ENCODE peak calls at places on chromosomes 16 and 17, in seven cellular contexts. V is osteoblast, A is A549, H is IMR-90, W is astrocyte, Q is WTC11, K is ovary. G is an unnamed sample.

GRCh38 chr17:4161179-4161559 is 18.2 kb downstream of the CYB5D2 start:
- DNase-seq in V (peak; percentile 92), A (peak; percentile 98), H (peak; percentile 93), W (peak; percentile 70), Q (peak; percentile 21), K (no peak), G (no peak)

GRCh38 chr17:1315891-1316403 is 36.5 kb downstream of the TRARG1 start:
- DNase-seq in V (peak; percentile 80), A (no peak), H (no peak), W (no peak), Q (no peak), K (no peak), G (no peak)

GRCh38 chr17:79335456-79335855 is 260.8 kb downstream of the ENGASE start:
- DNase-seq in V (no peak), A (no peak), H (no peak), W (no peak), Q (no peak), K (no peak), G (no peak)

GRCh38 chr16:69830534-69831211 is 68.5 kb downstream of the WWP2 start:
- DNase-seq in V (no peak), A (peak; percentile 31), H (peak; percentile 28), W (no peak), Q (no peak), K (no peak), G (no peak)

GRCh38 chr16:69680358-69680757 is 46.0 kb downstream of the NQO1 start:
- DNase-seq in V (no peak), A (no peak), H (no peak), W (no peak), Q (no peak), K (no peak), G (no peak)

GRCh38 chr17:7834554-7834890 is 505 bp downstream of the KDM6B start:
- DNase-seq in V (no peak), A (peak; percentile 50), H (no peak), W (no peak), Q (no peak), K (peak; percentile 85), G (no peak)

GRCh38 chr17:63842173-63842539 is 329 bp downstream of the SMARCD2 start:
- DNase-seq in V (no peak), A (no peak), H (no peak), W (peak; percentile 9), Q (peak; percentile 40), K (peak; percentile 50), G (peak; percentile 48)

GRCh38 chr16:13896543-13897182 is 23.3 kb upstream of the ERCC4 start:
- DNase-seq in V (no peak), A (no peak), H (peak; percentile 6), W (no peak), Q (no peak), K (no peak), G (no peak)

GRCh38 chr17:79829004-79829403 is 10.2 kb downstream of the CBX4 start:
- DNase-seq in V (no peak), A (no peak), H (no peak), W (no peak), Q (no peak), K (no peak), G (no peak)

GRCh38 chr17:9232591-9233270 is 211.4 kb downstream of the NTN1 start:
- DNase-seq in V (peak; percentile 27), A (no peak), H (no peak), W (no peak), Q (no peak), K (no peak), G (no peak)

GRCh38 chr16:30876867-30877266 is 17.0 kb downstream of the BCL7C start:
- DNase-seq in V (no peak), A (no peak), H (no peak), W (no peak), Q (peak; percentile 46), K (no peak), G (no peak)

GRCh38 chr17:6555331-6556120 is 829 bp downstream of the PITPNM3 start:
- DNase-seq in V (peak; percentile 96), A (no peak), H (peak; percentile 39), W (peak; percentile 49), Q (peak; percentile 71), K (peak; percentile 55), G (no peak)

GRCh38 chr16:50539822-50540710 is 8.1 kb upstream of the NKD1 start:
- DNase-seq in V (no peak), A (no peak), H (no peak), W (no peak), Q (peak; percentile 39), K (no peak), G (no peak)

GRCh38 chr17:496761-497586 is 144.4 kb upstream of the RPH3AL start:
- DNase-seq in V (no peak), A (no peak), H (peak; percentile 59), W (peak; percentile 60), Q (no peak), K (no peak), G (no peak)

GRCh38 chr16:51949260-51949659 is 597.7 kb downstream of the TOX3 start:
- DNase-seq in V (no peak), A (no peak), H (no peak), W (no peak), Q (no peak), K (no peak), G (no peak)

GRCh38 chr16:59527206-59527997 is 793.3 kb upstream of the GOT2 start:
- DNase-seq in V (peak; percentile 77), A (peak; percentile 15), H (peak; percentile 38), W (peak; percentile 86), Q (no peak), K (no peak), G (no peak)

GRCh38 chr17:9520649-9521435 is 54.8 kb downstream of the STX8 start:
- DNase-seq in V (no peak), A (no peak), H (no peak), W (peak; percentile 22), Q (no peak), K (no peak), G (no peak)

GRCh38 chr17:2564876-2565275 is 28.6 kb upstream of the PAFAH1B1 start:
- DNase-seq in V (no peak), A (no peak), H (no peak), W (peak; percentile 10), Q (no peak), K (no peak), G (no peak)

GRCh38 chr17:81550285-81550684 is 1.9 kb downstream of the FAAP100 start:
- DNase-seq in V (peak; percentile 80), A (no peak), H (no peak), W (no peak), Q (no peak), K (no peak), G (no peak)

GRCh38 chr17:61352408-61352770 is 47.3 kb upstream of the TBX2 start:
- DNase-seq in V (no peak), A (no peak), H (no peak), W (no peak), Q (no peak), K (no peak), G (no peak)

GRCh38 chr17:61345825-61346628 is 53.6 kb upstream of the TBX2 start:
- DNase-seq in V (peak; percentile 66), A (no peak), H (no peak), W (no peak), Q (no peak), K (no peak), G (no peak)

GRCh38 chr17:61352771-61353170 is 46.9 kb upstream of the TBX2 start:
- DNase-seq in V (no peak), A (no peak), H (no peak), W (no peak), Q (no peak), K (no peak), G (no peak)

GRCh38 chr17:61351745-61352407 is 47.8 kb upstream of the TBX2 start:
- DNase-seq in V (no peak), A (no peak), H (peak; percentile 56), W (no peak), Q (no peak), K (no peak), G (no peak)

GRCh38 chr17:61349350-61349749 is 50.3 kb upstream of the TBX2 start:
- DNase-seq in V (no peak), A (no peak), H (no peak), W (no peak), Q (no peak), K (no peak), G (no peak)
- TF ChIP-seq CTCF in V (peak; percentile 40), A (peak; percentile 23), H (peak; percentile 36), W (peak; percentile 31), Q (peak; percentile 19), K (no peak), G (peak; percentile 28)

GRCh38 chr16:11472410-11472809 is 114.3 kb downstream of the LITAF start:
- DNase-seq in V (no peak), A (no peak), H (no peak), W (no peak), Q (no peak), K (no peak), G (no peak)
- TF ChIP-seq CTCF in V (no peak), A (no peak), H (no peak), W (no peak), Q (no peak), K (no peak), G (no peak)

GRCh38 chr17:82592289-82592683 is 56.0 kb downstream of the WDR45B start:
- DNase-seq in V (peak; percentile 54), A (no peak), H (no peak), W (no peak), Q (no peak), K (peak; percentile 34), G (no peak)

GRCh38 chr17:82589851-82590180 is 58.4 kb downstream of the WDR45B start:
- DNase-seq in V (peak; percentile 30), A (no peak), H (no peak), W (no peak), Q (no peak), K (no peak), G (no peak)

GRCh38 chr17:82590216-82590615 is 58.0 kb downstream of the WDR45B start:
- DNase-seq in V (no peak), A (no peak), H (no peak), W (no peak), Q (no peak), K (no peak), G (no peak)

GRCh38 chr17:82592751-82593589 is 55.3 kb downstream of the WDR45B start:
- DNase-seq in V (peak; percentile 93), A (peak; percentile 65), H (peak; percentile 74), W (peak; percentile 66), Q (peak; percentile 51), K (peak; percentile 83), G (no peak)

DNA sequence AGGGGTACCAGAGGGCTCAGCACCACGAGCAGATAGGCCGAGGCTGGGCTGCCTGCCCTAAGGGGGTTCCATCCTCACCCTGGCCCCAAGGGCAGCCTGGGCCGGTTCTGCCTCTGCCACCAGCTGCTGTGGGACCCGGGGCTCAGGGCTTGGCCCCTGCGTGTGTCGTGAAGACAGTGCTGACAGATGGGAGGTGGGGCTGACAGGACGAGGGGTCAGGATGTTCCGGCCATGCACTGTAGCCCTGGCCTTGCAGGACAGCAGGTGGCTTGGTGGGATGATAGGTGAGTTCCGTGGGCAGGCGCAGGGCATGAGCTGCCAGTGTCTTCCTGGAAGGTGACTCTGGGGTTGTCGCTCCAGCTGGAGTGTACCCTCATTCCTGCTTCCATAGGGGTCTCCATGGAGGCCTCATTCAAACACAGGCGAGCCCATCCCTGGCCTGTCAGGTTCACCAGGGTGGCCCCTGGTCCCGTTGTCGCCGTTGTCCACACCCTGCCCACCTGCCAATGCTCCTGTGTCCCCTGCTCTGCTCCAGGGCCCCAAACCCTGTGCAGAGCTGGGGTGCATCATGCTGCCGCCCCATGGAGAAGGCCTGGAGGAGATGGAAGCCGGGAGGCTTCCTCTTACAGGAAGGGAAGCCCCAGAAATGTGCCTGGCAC is 57.2 kb downstream of the WDR45B start:
- DNase-seq in V (no peak), A (no peak), H (no peak), W (no peak), Q (no peak), K (no peak), G (no peak)
- TF ChIP-seq CTCF in V (no peak), A (no peak), H (no peak), W (no peak), Q (no peak), K (no peak), G (no peak)

GRCh38 chr17:58960068-58960467 is 146.6 kb downstream of the TRIM37 start:
- DNase-seq in V (no peak), A (peak; percentile 16), H (peak; percentile 74), W (peak; percentile 78), Q (no peak), K (no peak), G (no peak)
- TF ChIP-seq CTCF in V (peak; percentile 48), A (no peak), H (peak; percentile 35), W (no peak), Q (no peak), K (no peak), G (no peak)

G was measured in progenitor cell of endocrine pancreas.